ENCODE peak calls at places on chromosomes 5 and 9, in nine cellular contexts. C, R, M, E, O, A, W, V and N are unnamed samples.

GRCh38 chr5:65481171-65481575 is 547 bp downstream of the ADAMTS6 start:
- DNase-seq in V (no peak), E (no peak), O (no peak), R (no peak), W (peak), C (no peak), A (no peak), M (no peak), N (no peak)

GRCh38 chr5:81207009-81207408 is 26.1 kb upstream of the CKMT2 start:
- DNase-seq in O (no peak), M (no peak), C (no peak), V (no peak), R (peak), W (no peak), E (no peak), A (no peak), N (no peak)

GRCh38 chr5:76999451-76999850 is 30.8 kb upstream of the AGGF1 start:
- DNase-seq in O (peak), C (no peak), V (no peak), R (peak), A (no peak), M (no peak), W (peak), E (no peak), N (no peak)

GRCh38 chr5:159567461-159567860 is 237.2 kb upstream of the IL12B start:
- DNase-seq in W (peak), C (no peak), O (no peak), R (no peak), A (no peak), M (no peak), V (no peak), E (no peak), N (no peak)

GRCh38 chr5:151298465-151298864 is 5.1 kb downstream of the SLC36A3 start:
- DNase-seq in O (no peak), R (no peak), M (no peak), E (no peak), A (no peak), C (no peak), V (no peak), W (no peak), N (no peak)

GRCh38 chr5:133533541-133533940 is 78.8 kb downstream of the FSTL4 start:
- DNase-seq in M (no peak), V (no peak), W (no peak), E (no peak), A (no peak), R (no peak), C (no peak), O (no peak), N (no peak)

GRCh38 chr9:126692041-126692758 is 78.5 kb downstream of the LMX1B start:
- DNase-seq in E (no peak), R (no peak), W (no peak), C (no peak), A (no peak), V (no peak), O (no peak), M (no peak), N (no peak)

GRCh38 chr9:20659474-20659962 is 24.5 kb upstream of the FOCAD start:
- DNase-seq in R (no peak), C (no peak), V (no peak), M (no peak), A (no peak), W (no peak), O (no peak), E (no peak), N (no peak)

GRCh38 chr9:36486454-36486932 is 86.2 kb upstream of the MELK start:
- DNase-seq in A (no peak), R (no peak), M (no peak), O (no peak), C (no peak), W (peak), V (peak), E (peak), N (no peak)